ENCODE peak calls at places on chromosome 3, in ten cellular contexts. J is heart left ventricle, W is prostate gland, S is stomach, G is esophagus muscularis mucosa, N is ovary, F is suprapubic skin, A is A549, D is body of pancreas, X is HCT116. O is an unnamed sample.

GRCh38 chr3:116314476-116314875 is 130.8 kb downstream of the LSAMP start:
- DNase-seq in J (no peak), W (no peak), S (no peak), G (no peak), N (no peak), F (no peak), A (no peak), D (no peak), X (no peak), O (no peak)

GRCh38 chr3:173826416-173826815 is 428.9 kb downstream of the NLGN1 start:
- DNase-seq in J (no peak), W (no peak), S (no peak), G (no peak), N (no peak), F (no peak), A (no peak), D (no peak), X (no peak), O (no peak)

GRCh38 chr3:149277338-149277813 is 55.7 kb upstream of the CP start:
- DNase-seq in J (no peak), W (peak), S (no peak), G (no peak), N (no peak), F (no peak), A (peak), D (no peak), X (no peak), O (no peak)

GRCh38 chr3:58651268-58651667 is 15.3 kb downstream of the FAM3D start:
- DNase-seq in J (no peak), W (no peak), S (no peak), G (no peak), N (no peak), F (no peak), A (no peak), D (no peak), X (no peak), O (no peak)

GRCh38 chr3:119508172-119508845 is 10.0 kb downstream of the TIMMDC1 start:
- DNase-seq in J (no peak), W (no peak), S (no peak), G (no peak), N (no peak), F (no peak), A (no peak), D (no peak), X (no peak), O (no peak)

GRCh38 chr3:8503871-8504610 is 2.4 kb downstream of the LMCD1 start:
- DNase-seq in J (no peak), W (no peak), S (no peak), G (no peak), N (no peak), F (no peak), A (no peak), D (no peak), X (no peak), O (no peak)

GRCh38 chr3:117454928-117455327 is 745.3 kb downstream of the TUSC7 start:
- DNase-seq in J (no peak), W (no peak), S (no peak), G (no peak), N (no peak), F (no peak), A (no peak), D (no peak), X (no peak), O (no peak)

GRCh38 chr3:128502712-128503111 is 9.7 kb upstream of the GATA2 start:
- DNase-seq in J (no peak), W (no peak), S (no peak), G (no peak), N (no peak), F (no peak), A (no peak), D (no peak), X (no peak), O (no peak)

GRCh38 chr3:50316657-50317242 is 5.8 kb downstream of the HYAL2 start:
- DNase-seq in J (no peak), W (peak), S (peak), G (no peak), N (no peak), F (peak), A (no peak), D (no peak), X (peak), O (peak)

GRCh38 chr3:24088782-24089181 is 143.7 kb downstream of the NR1D2 start:
- DNase-seq in J (no peak), W (no peak), S (no peak), G (no peak), N (no peak), F (no peak), A (peak), D (no peak), X (peak), O (no peak)

GRCh38 chr3:6326760-6327159 is 534.2 kb upstream of the GRM7 start:
- DNase-seq in J (no peak), W (no peak), S (no peak), G (no peak), N (no peak), F (no peak), A (no peak), D (no peak), X (no peak), O (no peak)

GRCh38 chr3:94024385-94024784 is 4.0 kb downstream of the STX19 start:
- DNase-seq in J (no peak), W (no peak), S (no peak), G (no peak), N (no peak), F (no peak), A (no peak), D (no peak), X (no peak), O (no peak)

GRCh38 chr3:69649713-69650419 is 89.4 kb upstream of the MITF start:
- DNase-seq in J (no peak), W (no peak), S (no peak), G (no peak), N (no peak), F (no peak), A (no peak), D (no peak), X (no peak), O (no peak)

GRCh38 chr3:66610548-66610909 is 109.7 kb upstream of the LRIG1 start:
- DNase-seq in J (no peak), W (no peak), S (no peak), G (no peak), N (no peak), F (no peak), A (no peak), D (no peak), X (no peak), O (no peak)

GRCh38 chr3:179189764-179190163 is 41.6 kb downstream of the PIK3CA start:
- DNase-seq in J (no peak), W (no peak), S (no peak), G (no peak), N (no peak), F (no peak), A (no peak), D (no peak), X (no peak), O (no peak)

GRCh38 chr3:60579734-60580133 is 671.5 kb downstream of the FHIT start:
- DNase-seq in J (no peak), W (no peak), S (no peak), G (no peak), N (no peak), F (no peak), A (no peak), D (no peak), X (no peak), O (no peak)

GRCh38 chr3:37016903-37017302 is 23.6 kb downstream of the MLH1 start:
- DNase-seq in J (peak), W (no peak), S (no peak), G (no peak), N (no peak), F (no peak), A (no peak), D (no peak), X (no peak), O (no peak)

GRCh38 chr3:56683122-56683817 is at the start of gene TASOR:
- DNase-seq in J (peak), W (peak), S (peak), G (peak), N (peak), F (peak), A (peak), D (peak), X (no peak), O (peak)
- TF ChIP-seq POLR2A in J (peak), W (peak), S (no peak), G (peak), N (peak), F (peak), A (peak), D (peak), X (no peak), O (peak)

GRCh38 chr3:170712798-170713197 is 126.9 kb upstream of the SLC7A14 start:
- DNase-seq in J (no peak), W (no peak), S (no peak), G (no peak), N (no peak), F (no peak), A (no peak), D (no peak), X (no peak), O (no peak)
- TF ChIP-seq CTCF in J (no peak), W (no peak), S (no peak), G (no peak), N (no peak), F (no peak), A (no peak), D (no peak), X (no peak), O (no peak)

DNA sequence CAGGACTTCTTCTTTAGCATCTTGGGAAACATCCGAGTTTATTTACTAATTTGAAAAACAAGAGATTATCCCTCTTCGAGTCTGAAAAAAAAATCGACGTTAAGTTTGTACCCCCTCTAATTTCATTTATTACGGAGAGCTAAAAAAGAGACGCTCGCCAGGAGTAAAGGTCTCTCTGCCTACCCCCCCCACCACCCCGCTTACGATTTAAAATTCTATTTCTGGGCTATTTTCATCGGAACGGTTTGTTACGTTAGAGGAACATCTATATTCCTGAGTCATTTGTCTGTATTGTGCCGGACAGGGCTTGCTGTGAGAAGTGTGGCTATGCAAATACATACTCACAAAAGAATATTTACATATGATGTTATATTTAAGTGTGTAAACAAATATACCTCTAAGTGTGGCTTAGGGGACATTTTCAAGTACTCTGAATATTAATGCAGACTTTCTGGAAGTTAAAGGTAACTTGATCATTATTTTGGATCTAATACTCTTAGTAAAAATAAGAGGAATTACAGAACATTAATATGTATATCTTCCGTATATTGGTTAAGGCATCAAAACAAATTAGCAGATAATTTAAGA is 1.4 kb upstream of the SHOX2 start:
- DNase-seq in J (no peak), W (no peak), S (no peak), G (no peak), N (no peak), F (no peak), A (no peak), D (no peak), X (no peak), O (no peak)
- H3K4me3 ChIP-seq in J (peak), W (no peak), S (peak), G (peak), N (no peak), F (peak), A (peak), D (no peak), X (no peak), O (peak)

GRCh38 chr3:52703356-52703755 is 2.2 kb downstream of the GLT8D1 start:
- DNase-seq in J (no peak), W (no peak), S (no peak), G (no peak), N (no peak), F (no peak), A (no peak), D (no peak), X (no peak), O (no peak)

GRCh38 chr3:52704611-52705437 is 767 bp downstream of the GLT8D1 start:
- DNase-seq in J (no peak), W (no peak), S (no peak), G (no peak), N (peak), F (no peak), A (peak), D (no peak), X (no peak), O (no peak)

GRCh38 chr3:52707585-52707984 is 1.7 kb downstream of the SPCS1 start:
- DNase-seq in J (no peak), W (no peak), S (no peak), G (no peak), N (no peak), F (no peak), A (no peak), D (no peak), X (no peak), O (no peak)

GRCh38 chr3:52705438-52705687 is 228 bp downstream of the GLT8D1 start:
- DNase-seq in J (no peak), W (no peak), S (no peak), G (no peak), N (no peak), F (no peak), A (no peak), D (no peak), X (no peak), O (peak)

GRCh38 chr3:52705688-52706686 is at the start of the genes GLT8D1 and SPCS1:
- DNase-seq in J (peak), W (peak), S (peak), G (peak), N (peak), F (peak), A (peak), D (peak), X (peak), O (peak)
- TF ChIP-seq POLR2A in J (peak), W (peak), S (no peak), G (peak), N (peak), F (peak), A (peak), D (peak), X (peak), O (peak)

DNA sequence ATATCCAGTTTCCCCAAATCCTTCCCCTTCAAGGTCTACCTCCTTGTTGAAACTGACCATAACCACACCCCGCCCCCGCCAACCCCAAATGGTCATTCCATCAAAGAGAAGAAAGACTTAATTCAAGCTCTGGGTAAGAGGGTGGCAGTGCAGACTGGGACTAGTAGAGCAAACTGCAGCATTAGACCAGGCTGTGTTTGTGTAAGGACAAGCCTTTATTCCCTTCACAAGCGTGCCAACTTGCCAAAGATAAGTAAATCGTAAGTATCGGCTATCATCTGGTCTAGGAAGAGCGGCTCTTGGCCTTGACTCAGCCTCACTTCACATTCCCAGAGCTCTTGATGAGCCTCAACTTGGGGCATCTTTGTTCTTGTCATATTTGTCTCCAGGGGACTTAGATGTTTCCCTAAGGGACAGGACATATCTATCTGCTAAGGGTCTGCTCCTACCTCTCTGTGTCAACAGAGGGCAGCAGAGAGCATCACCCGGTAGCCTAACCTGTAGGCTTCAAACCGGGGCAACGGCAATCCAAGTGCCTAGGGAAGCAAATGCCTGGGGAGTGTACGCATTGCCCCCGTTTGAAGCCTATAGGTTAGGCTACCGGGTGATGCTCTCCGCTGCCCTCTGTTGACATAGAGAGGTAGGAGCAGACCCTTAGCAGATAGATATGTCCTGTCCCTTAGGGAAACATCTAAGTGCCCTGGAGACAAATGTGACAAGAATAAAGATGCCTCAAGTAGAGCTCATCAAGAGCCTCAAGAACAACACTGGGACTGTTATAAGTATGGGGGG is 8.9 kb upstream of the MAP3K13 start:
- DNase-seq in J (peak), W (peak), S (peak), G (no peak), N (peak), F (no peak), A (peak), D (peak), X (peak), O (peak)
- TF ChIP-seq CTCF in J (peak), W (no peak), S (no peak), G (peak), N (no peak), F (no peak), A (peak), D (peak), X (peak), O (peak)

GRCh38 chr3:5197022-5197421 is 9.5 kb downstream of the EDEM1 start:
- DNase-seq in J (no peak), W (no peak), S (no peak), G (no peak), N (no peak), F (no peak), A (no peak), D (no peak), X (no peak), O (no peak)
- H3K4me3 ChIP-seq in J (no peak), W (no peak), S (no peak), G (no peak), N (no peak), F (no peak), A (no peak), D (no peak), X (no peak), O (no peak)

GRCh38 chr3:52430416-52430810 is 14.5 kb downstream of the SEMA3G start:
- DNase-seq in J (no peak), W (no peak), S (no peak), G (no peak), N (peak), F (no peak), A (no peak), D (no peak), X (no peak), O (peak)

GRCh38 chr3:52431459-52432223 is 13.3 kb downstream of the SEMA3G start:
- DNase-seq in J (no peak), W (no peak), S (no peak), G (no peak), N (peak), F (no peak), A (no peak), D (no peak), X (no peak), O (no peak)

GRCh38 chr3:52429031-52429430 is 15.9 kb downstream of the SEMA3G start:
- DNase-seq in J (no peak), W (no peak), S (no peak), G (no peak), N (peak), F (no peak), A (no peak), D (no peak), X (no peak), O (no peak)

GRCh38 chr3:52428151-52429005 is 16.5 kb downstream of the SEMA3G start:
- DNase-seq in J (peak), W (peak), S (peak), G (no peak), N (peak), F (no peak), A (peak), D (peak), X (peak), O (peak)

DNA sequence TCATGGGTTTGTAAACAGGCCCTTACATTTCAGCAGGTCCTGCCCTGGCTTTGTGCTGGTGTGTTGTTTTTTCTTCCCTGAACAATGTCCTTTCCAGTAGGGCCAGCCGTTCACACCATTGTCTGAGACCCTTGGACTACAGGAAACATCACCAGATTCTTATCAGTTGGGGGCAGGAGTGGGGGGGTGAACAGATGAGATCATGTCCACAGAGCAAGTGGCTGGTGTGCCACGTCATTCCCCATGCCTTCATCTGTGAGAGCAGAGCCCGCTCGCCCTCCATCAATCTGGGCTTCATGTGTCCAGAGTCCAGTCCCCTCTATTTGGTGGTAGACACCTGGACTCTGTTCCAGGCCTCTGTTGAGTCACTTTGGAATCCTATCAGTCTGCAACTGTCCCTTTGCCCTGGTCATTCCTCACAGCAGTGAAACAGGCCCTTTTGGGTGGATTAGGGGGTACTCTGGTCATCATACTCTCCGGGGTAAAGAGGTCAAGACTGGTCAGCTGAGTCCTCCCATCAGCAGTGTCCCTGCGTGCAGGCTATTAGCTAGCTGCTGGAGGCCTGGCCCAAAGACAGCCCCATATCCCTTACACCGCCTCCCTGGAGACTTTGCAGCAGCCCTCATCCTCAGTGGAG is 15.0 kb downstream of the SEMA3G start:
- DNase-seq in J (peak), W (no peak), S (no peak), G (no peak), N (peak), F (no peak), A (no peak), D (no peak), X (no peak), O (peak)
- TF ChIP-seq POLR2A in J (no peak), W (no peak), S (no peak), G (no peak), N (no peak), F (no peak), A (no peak), D (no peak), X (no peak), O (no peak)

DNA sequence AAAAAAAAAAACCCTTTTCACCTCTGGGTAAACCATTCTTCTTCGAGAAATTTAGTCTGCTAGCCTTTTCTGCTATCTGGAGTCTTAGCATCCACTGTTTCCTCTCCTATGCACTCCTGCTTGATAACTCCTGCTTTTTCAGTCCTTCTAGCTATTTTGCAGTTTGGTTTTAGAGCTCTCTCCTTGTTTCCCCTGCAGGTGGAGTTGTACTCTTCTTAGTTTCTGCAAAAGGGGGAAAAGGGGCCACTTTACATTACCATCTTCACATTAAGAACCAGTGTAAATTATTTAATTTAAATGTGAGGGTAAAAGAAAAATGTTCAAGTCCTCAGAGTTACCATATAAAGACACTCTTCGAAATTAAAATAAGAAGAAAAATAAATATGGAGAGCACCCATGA is 23.6 kb upstream of the MYLK start:
- DNase-seq in J (no peak), W (no peak), S (no peak), G (no peak), N (no peak), F (no peak), A (no peak), D (no peak), X (no peak), O (no peak)
- TF ChIP-seq CTCF in J (no peak), W (no peak), S (no peak), G (no peak), N (no peak), F (no peak), A (no peak), D (no peak), X (peak), O (no peak)

DNA sequence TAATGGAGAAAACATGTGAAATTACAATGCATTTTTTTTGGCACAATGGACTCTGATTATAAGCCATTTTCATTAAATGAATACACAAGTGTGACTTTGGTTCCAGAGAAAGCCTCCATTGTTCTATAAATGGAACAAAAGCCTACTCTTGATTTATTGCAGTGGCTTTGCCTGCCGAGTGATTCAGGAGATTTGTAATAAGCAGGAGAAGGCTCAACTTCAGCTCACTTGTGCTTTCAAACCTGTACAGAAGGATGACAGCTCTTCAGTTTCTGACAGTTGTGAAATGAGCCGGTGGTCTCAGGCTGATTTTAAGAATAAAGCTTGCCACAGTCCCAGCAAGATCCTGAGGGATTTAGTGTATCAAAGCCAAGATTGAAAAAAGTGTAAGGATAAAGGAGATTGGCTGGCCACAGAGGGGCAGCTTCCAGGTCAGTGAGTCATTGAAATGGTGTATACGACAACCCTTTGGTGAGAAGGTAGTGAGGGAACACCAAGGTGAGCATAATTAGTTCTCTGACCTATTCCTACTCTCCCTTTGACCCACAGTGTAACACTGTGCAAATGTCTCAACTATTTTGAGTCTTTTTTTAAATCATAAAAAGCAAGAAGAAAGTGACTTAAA is 438.8 kb upstream of the TGFBR2 start:
- DNase-seq in J (no peak), W (no peak), S (no peak), G (no peak), N (no peak), F (no peak), A (no peak), D (no peak), X (peak), O (no peak)
- H3K4me3 ChIP-seq in J (no peak), W (no peak), S (no peak), G (no peak), N (no peak), F (no peak), A (no peak), D (no peak), X (no peak), O (no peak)